ENCODE peak calls at places on chromosome 2, in six cellular contexts. M is neuronal stem cell, H is IMR-90, B is mesenchymal stem cell, U is H9, K is H1. F is an unnamed sample.

GRCh38 chr2:65402780-65403528 is 29.4 kb downstream of the SPRED2 start:
- DNase-seq in H (no peak), B (no peak), K (no peak), U (no peak), M (no peak), F (no peak)

GRCh38 chr2:240878341-240878936 is 9.8 kb downstream of the AGXT start:
- DNase-seq in M (no peak), U (no peak), K (no peak), H (no peak), B (no peak), F (no peak)

GRCh38 chr2:222399038-222399783 is 25.1 kb upstream of the SGPP2 start:
- DNase-seq in H (no peak), M (no peak), B (peak; percentile 33), U (no peak), K (no peak), F (no peak)

GRCh38 chr2:66428986-66429612 is 5.8 kb upstream of the MEIS1 start:
- DNase-seq in B (peak; percentile 76), M (no peak), K (no peak), U (no peak), H (peak; percentile 79), F (peak; percentile 35)

GRCh38 chr2:1791670-1792069 is 47.4 kb upstream of the PXDN start:
- DNase-seq in H (peak; percentile 66), B (no peak), M (no peak), U (no peak), K (no peak), F (peak; percentile 60)

GRCh38 chr2:235264512-235264911 is 229.3 kb upstream of the AGAP1 start:
- DNase-seq in M (no peak), H (no peak), B (no peak), K (no peak), U (no peak), F (no peak)

GRCh38 chr2:217918220-217919024 is 84.4 kb downstream of the TNS1 start:
- DNase-seq in H (peak; percentile 39), M (peak; percentile 11), U (peak; percentile 74), B (peak; percentile 57), K (no peak), F (no peak)

GRCh38 chr2:46922606-46923005 is 7.0 kb upstream of the MCFD2 start:
- DNase-seq in M (no peak), U (no peak), H (no peak), B (no peak), K (no peak), F (no peak)

GRCh38 chr2:140975237-140975636 is 1155.6 kb downstream of the LRP1B start:
- DNase-seq in B (peak; percentile 70), H (peak; percentile 59), K (no peak), M (no peak), U (no peak), F (no peak)

GRCh38 chr2:149715005-149715592 is 127.5 kb upstream of the MMADHC start:
- DNase-seq in K (peak; percentile 21), U (peak; percentile 66), B (peak; percentile 56), M (peak; percentile 6), H (peak; percentile 55), F (peak; percentile 18)

GRCh38 chr2:166375205-166375735 is 474 bp downstream of the SCN9A start:
- DNase-seq in B (peak; percentile 10), K (no peak), H (peak; percentile 30), U (no peak), M (no peak), F (no peak)

DNA sequence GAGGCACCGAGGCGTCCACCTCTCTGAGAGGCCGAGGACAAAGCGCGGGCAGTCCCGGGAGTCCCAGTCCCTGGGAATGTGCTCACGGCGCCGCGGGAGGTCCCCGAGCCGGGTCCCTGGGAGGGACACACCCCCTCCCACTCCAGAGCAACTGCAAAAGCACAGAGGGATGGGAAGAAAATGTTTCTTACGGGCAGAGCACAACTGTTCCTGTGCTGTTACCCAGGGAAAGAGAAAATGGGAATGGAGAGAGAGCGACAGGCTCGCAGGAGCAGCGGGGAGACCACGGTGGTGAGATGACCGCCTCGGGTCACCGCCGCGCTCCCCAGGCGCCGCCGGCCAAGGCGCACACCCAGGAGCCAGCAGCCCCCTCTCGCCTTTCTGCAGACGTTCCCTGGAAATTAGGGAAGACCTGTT is 1.2 kb upstream of the BCL11A start:
- DNase-seq in U (no peak), H (no peak), B (no peak), K (no peak), M (no peak), F (no peak)
- H3K27ac ChIP-seq in U (no peak overlapping the region), H (no peak overlapping the region), B (no peak overlapping the region), K (no peak overlapping the region), M (no peak overlapping the region), F (peak overlapping the region; percentile 62)

GRCh38 chr2:14951569-14952285 is 319.2 kb downstream of the LRATD1 start:
- DNase-seq in K (no peak), M (no peak), H (no peak), U (no peak), B (no peak), F (no peak)

GRCh38 chr2:14952383-14952782 is 319.9 kb downstream of the LRATD1 start:
- DNase-seq in K (no peak), H (no peak), U (no peak), M (no peak), B (no peak), F (no peak)
- H3K14ac ChIP-seq in K (no peak overlapping the region), H (no peak overlapping the region), U (no peak overlapping the region), M (no peak overlapping the region), B (no peak overlapping the region), F (no peak overlapping the region)

DNA sequence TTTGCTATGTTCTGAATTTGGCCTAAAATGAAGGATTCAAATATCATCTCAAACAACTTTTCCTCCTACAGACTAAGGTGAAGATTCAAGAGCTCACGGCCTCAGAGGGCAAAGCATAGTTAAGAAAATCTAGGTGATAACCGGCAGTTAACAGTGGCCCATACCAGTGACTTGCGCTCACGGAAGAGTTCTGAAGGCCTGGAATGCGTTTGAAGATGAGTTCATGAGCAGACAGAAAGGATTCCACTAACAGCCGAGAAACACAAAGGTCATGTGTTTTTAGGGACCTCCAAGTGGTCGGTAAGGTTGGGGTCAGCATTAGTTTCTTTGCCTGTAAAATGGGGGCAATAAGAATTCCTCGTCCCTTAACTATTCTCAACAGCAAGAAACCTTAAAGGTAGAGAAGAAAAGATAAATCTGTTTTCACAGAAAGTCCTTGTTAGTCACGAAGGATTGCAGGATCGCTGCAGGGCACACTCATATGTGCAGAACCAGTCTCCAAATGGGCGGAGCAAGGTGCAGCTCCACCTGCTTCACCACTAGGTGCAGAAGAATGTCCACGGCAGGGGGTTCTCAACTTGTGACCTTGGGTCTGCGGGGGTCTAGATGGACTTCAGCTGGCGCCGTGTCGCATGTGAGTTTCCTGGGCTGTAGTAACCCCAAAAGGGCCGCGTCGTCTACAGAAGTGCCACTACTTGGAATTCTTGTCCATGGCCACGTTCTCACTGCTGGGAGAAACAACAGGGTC is 708 bp upstream of the RPIA start:
- DNase-seq in M (no peak), H (peak; percentile 2), K (no peak), U (peak; percentile 48), B (no peak), F (peak; percentile 90)
- H3K27ac ChIP-seq in M (no peak overlapping the region), H (peak overlapping the region; percentile 64), K (peak overlapping the region; percentile 86), U (no peak overlapping the region), B (no peak overlapping the region), F (peak overlapping the region; percentile 55)

DNA sequence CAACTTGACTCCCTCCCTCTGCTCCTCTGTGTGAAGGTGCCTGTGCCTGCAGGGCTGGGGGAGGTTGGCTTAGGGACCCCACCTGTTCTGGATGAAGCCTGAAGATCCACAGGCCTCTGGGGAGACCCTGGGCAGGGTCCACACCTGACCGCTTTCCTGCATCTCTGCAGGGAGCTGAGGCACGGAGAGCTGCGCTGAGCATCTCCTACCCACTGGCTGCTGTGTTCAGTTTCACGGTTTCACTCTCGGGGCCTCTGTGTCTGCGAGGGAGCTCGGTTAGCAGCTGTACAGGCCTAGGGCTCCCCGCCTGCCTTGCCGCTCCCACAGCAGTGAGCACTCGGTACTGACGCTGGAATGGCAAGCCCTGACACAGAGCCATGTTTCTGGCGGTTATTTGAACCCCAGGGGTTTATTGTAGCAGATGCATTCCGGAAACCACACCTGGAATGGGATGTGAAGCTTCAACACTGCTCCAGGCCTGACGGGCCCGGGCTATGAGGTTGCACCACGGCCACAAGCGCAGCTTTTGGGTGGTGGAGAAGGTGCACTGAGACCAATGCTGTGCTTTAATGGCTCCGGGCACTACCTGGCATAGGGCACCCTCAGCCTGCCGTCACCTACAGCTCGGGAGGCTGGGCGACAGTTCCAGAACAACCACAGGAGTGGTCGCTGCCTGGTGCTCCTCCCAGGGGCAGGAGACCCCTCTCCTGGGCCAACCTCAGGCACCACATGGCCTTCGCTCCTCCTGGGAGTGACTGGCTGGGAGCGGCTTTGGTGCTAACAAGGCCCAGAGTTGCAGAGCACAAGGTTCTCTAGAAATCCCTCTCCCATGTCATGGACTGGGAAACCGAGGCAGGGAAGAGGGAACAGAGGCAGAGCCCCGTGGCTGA is 257.9 kb downstream of the NDUFA10 start:
- DNase-seq in M (no peak), K (no peak), B (no peak), H (no peak), U (no peak), F (no peak)
- H3K14ac ChIP-seq in M (no peak overlapping the region), K (no peak overlapping the region), B (no peak overlapping the region), H (no peak overlapping the region), U (no peak overlapping the region), F (no peak overlapping the region)

DNA sequence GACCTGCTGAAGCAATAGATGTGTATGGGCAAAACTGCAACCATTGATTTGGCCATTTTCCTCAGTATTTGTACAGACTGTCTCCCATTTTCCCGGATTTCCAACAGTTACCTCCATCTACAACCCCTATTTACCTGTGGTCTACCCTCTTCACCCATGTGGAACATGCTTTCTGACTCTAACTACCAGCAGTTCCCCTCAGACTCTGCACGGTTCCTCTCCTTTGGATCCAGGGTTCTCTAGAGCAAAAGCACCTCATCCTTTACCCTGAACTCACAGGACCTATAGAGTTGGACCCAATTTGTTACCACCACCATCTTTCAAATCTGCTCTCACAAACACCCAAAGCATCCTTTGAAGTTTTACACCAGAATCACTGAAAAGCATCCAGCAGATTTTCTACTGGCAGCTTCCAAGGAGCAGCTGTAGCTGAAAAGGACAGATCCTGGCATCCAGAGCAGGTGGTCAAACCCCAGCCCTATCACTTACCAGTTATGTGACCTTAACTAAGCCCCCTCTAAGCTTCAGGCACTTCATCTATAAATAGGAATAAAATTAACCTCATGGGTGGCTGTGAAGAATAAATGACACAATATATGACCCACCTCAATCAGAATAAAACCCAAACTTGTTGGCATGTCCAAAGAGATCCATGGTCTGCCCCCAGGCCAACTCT is 15.3 kb downstream of the CYTIP start:
- DNase-seq in M (no peak), K (no peak), H (no peak), B (no peak), U (no peak), F (no peak)
- H3K27ac ChIP-seq in M (no peak overlapping the region), K (no peak overlapping the region), H (no peak overlapping the region), B (no peak overlapping the region), U (no peak overlapping the region), F (no peak overlapping the region)

F was measured in trophoblast cell.